ENCODE peak calls at places on chromosomes 5 and 9, in four cellular contexts. H is Caco-2, F is mammary epithelial cell, V is transverse colon. I is an unnamed sample.
A peak's percentile ranks its signal among the peaks of the same experiment; 100 is the strongest.

GRCh38 chr5:91281409-91281808 is 101.7 kb downstream of the ARRDC3 start:
- DNase-seq in F (peak; percentile 77), V (no peak), H (no peak), I (peak; percentile 73)

GRCh38 chr9:134156564-134157377 is 7.6 kb downstream of the RNU6ATAC start:
- DNase-seq in H (no peak), V (no peak), F (no peak), I (no peak)

GRCh38 chr5:85549836-85550599 is 1067.7 kb upstream of the COX7C start:
- DNase-seq in V (no peak), H (no peak), F (no peak), I (no peak)

GRCh38 chr5:28548856-28549255 is 1510.5 kb upstream of the CDH9 start:
- DNase-seq in F (peak; percentile 59), H (no peak), V (no peak), I (no peak)

GRCh38 chr5:172643392-172643871 is 2.4 kb downstream of the NEURL1B start:
- DNase-seq in V (no peak), H (no peak), F (no peak), I (no peak)

GRCh38 chr9:102569436-102569835 is 425.7 kb upstream of the CYLC2 start:
- DNase-seq in H (no peak), F (no peak), V (no peak), I (no peak)

GRCh38 chr5:32828492-32828891 is 117.4 kb downstream of the NPR3 start:
- DNase-seq in H (no peak), F (peak; percentile 30), V (no peak), I (no peak)

GRCh38 chr5:16412556-16412955 is 53.0 kb downstream of the ZNF622 start:
- DNase-seq in H (no peak), F (peak; percentile 21), V (no peak), I (no peak)

GRCh38 chr5:68330564-68330963 is 115.0 kb downstream of the PIK3R1 start:
- DNase-seq in V (no peak), F (peak; percentile 61), H (no peak), I (no peak)

GRCh38 chr5:118862596-118862995 is 125.8 kb downstream of the DTWD2 start:
- DNase-seq in V (no peak), F (peak; percentile 78), H (no peak), I (no peak)

GRCh38 chr9:9912459-9912858 is 700.3 kb downstream of the PTPRD start:
- DNase-seq in F (no peak), V (no peak), H (no peak), I (no peak)

GRCh38 chr5:10289991-10290390 is 17.7 kb downstream of the CMBL start:
- DNase-seq in V (no peak), F (no peak), H (no peak), I (no peak)

GRCh38 chr9:107336718-107337360 is 53.8 kb downstream of the RAD23B start:
- DNase-seq in V (no peak), F (peak; percentile 81), H (no peak), I (peak; percentile 30)

GRCh38 chr5:97037819-97038218 is 101.9 kb downstream of the LNPEP start:
- DNase-seq in F (no peak), V (no peak), H (no peak), I (no peak)

GRCh38 chr9:100577776-100578448 is at the start of gene CAVIN4:
- DNase-seq in F (no peak), H (no peak), V (no peak), I (no peak)

GRCh38 chr9:136757751-136758140 is 297 bp downstream of the LCN8 start:
- DNase-seq in V (no peak), F (no peak), H (no peak), I (no peak)

GRCh38 chr5:40486437-40487270 is 193.1 kb upstream of the PTGER4 start:
- DNase-seq in F (peak; percentile 81), H (no peak), V (no peak), I (no peak)

GRCh38 chr9:94920439-94920951 is 194.0 kb downstream of the AOPEP start:
- DNase-seq in V (peak; percentile 35), F (no peak), H (no peak), I (peak; percentile 83)

GRCh38 chr5:93874491-93874890 is 133.1 kb upstream of the POU5F2 start:
- DNase-seq in H (no peak), F (no peak), V (no peak), I (no peak)

GRCh38 chr5:132495063-132495671 is 4.6 kb upstream of the IRF1 start:
- DNase-seq in F (no peak), H (no peak), V (peak; percentile 8), I (no peak)

GRCh38 chr5:177520906-177521513 is 4.2 kb upstream of the DDX41 start:
- DNase-seq in V (no peak), F (no peak), H (no peak), I (no peak)
- TF ChIP-seq CTCF in V (no peak), F (no peak), H (no peak), I (no peak)

GRCh38 chr9:121745396-121745695 is 93.9 kb downstream of the DAB2IP start:
- DNase-seq in H (no peak), F (no peak), V (no peak), I (no peak)

GRCh38 chr9:121744687-121745395 is 93.4 kb downstream of the DAB2IP start:
- DNase-seq in H (no peak), F (peak; percentile 57), V (no peak), I (no peak)

GRCh38 chr9:121742923-121743322 is 91.5 kb downstream of the DAB2IP start:
- DNase-seq in H (no peak), V (no peak), F (no peak), I (no peak)

GRCh38 chr9:121743441-121744001 is 92.1 kb downstream of the DAB2IP start:
- DNase-seq in V (peak; percentile 82), F (peak; percentile 77), H (peak; percentile 84), I (peak; percentile 69)

GRCh38 chr9:121744002-121744686 is 92.7 kb downstream of the DAB2IP start:
- DNase-seq in H (peak; percentile 71), V (peak; percentile 75), F (peak; percentile 53), I (peak; percentile 14)
- TF ChIP-seq CTCF in H (peak; percentile 57), V (peak; percentile 53), F (peak; percentile 59), I (peak; percentile 53)

GRCh38 chr5:43400082-43400481 is 12.1 kb downstream of the CCL28 start:
- DNase-seq in F (peak; percentile 12), V (no peak), H (no peak), I (no peak)
- TF ChIP-seq CTCF in F (peak; percentile 55), V (no peak), H (no peak), I (peak; percentile 33)

DNA sequence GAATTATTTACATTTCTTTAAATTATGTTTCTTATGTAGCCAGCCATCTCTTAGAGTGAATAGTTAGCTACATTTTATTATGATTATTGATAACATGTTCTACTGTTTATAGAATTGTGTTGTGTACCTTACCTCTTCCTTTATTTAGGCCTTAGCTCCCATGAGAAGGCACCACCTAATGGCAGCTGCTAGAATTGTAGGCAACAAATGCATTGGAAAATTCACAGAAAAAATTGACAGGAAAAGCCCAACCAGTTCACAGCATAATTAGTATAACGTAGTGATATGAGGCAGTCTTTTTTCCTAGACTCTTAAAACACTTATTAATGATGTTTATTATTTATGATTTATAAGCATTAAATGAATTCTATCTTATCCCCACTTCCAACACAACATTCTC is 175.8 kb downstream of the WDR70 start:
- DNase-seq in F (peak; percentile 34), H (no peak), V (no peak), I (no peak)
- TF ChIP-seq CTCF in F (peak; percentile 73), H (peak; percentile 34), V (peak; percentile 27), I (peak; percentile 23)

GRCh38 chr9:23291001-23291400 is 535.0 kb downstream of the ELAVL2 start:
- DNase-seq in H (no peak), F (no peak), V (no peak), I (no peak)
- TF ChIP-seq CTCF in H (no peak), F (no peak), V (no peak), I (no peak)

DNA sequence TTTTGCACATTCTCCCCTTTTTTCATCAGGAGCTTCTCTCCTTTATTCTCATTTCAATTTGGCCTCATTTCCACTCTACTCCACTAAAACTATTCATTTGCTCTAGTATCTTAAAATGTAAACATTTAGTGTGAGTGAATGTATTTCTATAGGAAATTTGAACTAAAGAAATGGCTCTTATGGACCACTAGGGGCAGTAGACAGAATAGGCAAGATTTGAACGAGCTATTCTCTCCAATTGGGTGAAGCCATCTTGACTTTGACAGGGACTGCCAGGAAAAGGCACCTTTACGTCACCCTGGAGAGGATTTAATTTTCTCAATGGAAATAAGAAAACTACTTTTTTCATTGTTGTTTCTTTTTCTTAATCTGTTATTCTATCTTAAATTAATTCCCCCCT is 666.3 kb downstream of the DNAH5 start:
- DNase-seq in V (no peak), H (no peak), F (no peak), I (no peak)
- TF ChIP-seq CTCF in V (no peak), H (peak; percentile 30), F (peak; percentile 41), I (peak; percentile 11)

GRCh38 chr9:69499959-69500358 is 172.2 kb downstream of the APBA1 start:
- DNase-seq in H (no peak), F (no peak), V (no peak), I (no peak)
- TF ChIP-seq CTCF in H (no peak), F (no peak), V (no peak), I (no peak)

DNA sequence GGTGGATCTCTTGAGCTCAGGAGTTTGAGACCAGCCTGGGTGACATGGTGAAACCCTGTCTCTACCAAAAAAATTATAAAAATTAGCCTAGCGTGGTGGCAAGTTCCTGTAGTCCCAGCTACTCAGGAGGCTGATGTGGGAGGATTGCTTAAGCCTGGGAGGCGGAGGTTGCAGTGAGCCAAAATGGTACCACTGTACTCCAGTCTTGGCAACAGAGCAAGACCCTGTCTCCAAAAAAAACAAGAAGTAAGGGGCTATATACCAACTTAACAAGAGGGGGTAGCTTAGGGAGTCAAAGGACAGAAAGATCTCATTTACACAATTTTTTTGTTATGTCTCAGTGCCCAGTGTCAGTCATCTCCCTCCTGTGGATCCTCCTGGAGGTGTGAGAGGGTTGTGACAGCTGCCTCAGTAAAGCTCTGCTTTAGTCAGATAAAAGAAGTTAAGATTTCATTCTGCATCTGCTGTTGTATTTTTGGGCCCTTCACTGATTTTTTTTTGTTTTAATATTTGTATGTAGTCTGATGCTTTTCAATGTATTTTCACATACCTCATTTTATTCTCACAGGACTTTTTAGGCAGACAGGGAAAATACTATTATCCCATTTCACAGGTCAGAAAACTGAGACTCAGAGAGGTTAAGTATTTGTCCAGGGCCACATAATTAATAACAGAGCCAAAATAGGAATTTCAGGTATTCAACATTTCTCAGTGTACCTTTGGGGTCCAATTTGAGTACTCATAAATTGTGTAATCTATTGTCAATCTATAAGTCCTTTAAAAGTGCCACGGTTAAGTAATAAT is 120.9 kb upstream of the GRHPR start:
- DNase-seq in H (no peak), F (no peak), V (no peak), I (no peak)
- TF ChIP-seq CTCF in H (no peak), F (no peak), V (no peak), I (no peak)

DNA sequence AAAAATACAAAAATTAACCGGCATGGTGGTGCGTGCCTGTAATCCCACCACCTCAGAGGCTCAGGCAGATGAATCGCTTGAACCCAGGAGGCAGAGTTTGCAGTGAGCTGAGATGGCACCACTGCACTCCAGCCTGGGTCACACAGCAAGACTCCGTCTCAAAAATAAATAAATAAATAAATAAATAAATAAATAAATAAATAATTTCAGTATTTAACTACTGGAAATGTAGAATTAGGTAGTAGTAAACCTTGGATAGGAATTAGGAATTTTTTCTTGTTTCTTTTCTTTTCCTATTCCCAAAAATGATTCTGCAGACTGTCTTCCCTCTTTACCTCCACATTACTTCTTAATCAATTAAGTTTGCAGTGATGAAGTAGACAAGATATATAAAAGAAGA is 103.2 kb downstream of the PLK2 start:
- DNase-seq in V (no peak), H (no peak), F (no peak), I (no peak)
- TF ChIP-seq CTCF in V (no peak), H (no peak), F (no peak), I (no peak)

I was measured in AG09319.